ENCODE peak calls at places on chromosomes 3 and 15, in four cellular contexts. V is AG08396; J is T follicular helper cell; W is CD8-positive, alpha-beta T cell. Y is an unnamed sample.

GRCh38 chr15:88580532-88580931 is 34.1 kb upstream of the DET1 start:
- DNase-seq in V (no peak), J (no peak), W (no peak), Y (no peak)

GRCh38 chr15:48481802-48482201 is 150.6 kb downstream of the DUT start:
- DNase-seq in V (no peak), J (no peak), W (no peak), Y (no peak)

GRCh38 chr15:69808756-69809155 is 289.0 kb downstream of the TLE3 start:
- DNase-seq in V (no peak), J (no peak), W (no peak), Y (no peak)

GRCh38 chr15:66287461-66288055 is 5.8 kb upstream of the DIS3L start:
- DNase-seq in V (peak), J (no peak), W (no peak), Y (peak)

GRCh38 chr3:169813757-169814517 is 1.2 kb upstream of the LRRC34 start:
- DNase-seq in V (no peak), J (peak), W (peak), Y (peak)

GRCh38 chr3:110995461-110996226 is 76.0 kb upstream of the NECTIN3 start:
- DNase-seq in V (no peak), J (no peak), W (no peak), Y (no peak)

GRCh38 chr15:52318729-52319500 is 23.3 kb upstream of the MYO5C start:
- DNase-seq in V (no peak), J (no peak), W (no peak), Y (no peak)

GRCh38 chr3:14369675-14370669 is 32.4 kb upstream of the SLC6A6 start:
- DNase-seq in V (no peak), J (no peak), W (no peak), Y (no peak)

GRCh38 chr3:53102601-53103147 is 27.6 kb downstream of the RFT1 start:
- DNase-seq in V (no peak), J (no peak), W (no peak), Y (no peak)

GRCh38 chr3:170785454-170785853 is 84.5 kb downstream of the RPL22L1 start:
- DNase-seq in V (no peak), J (no peak), W (no peak), Y (no peak)

GRCh38 chr15:91970142-91970541 is 116.6 kb downstream of the SLCO3A1 start:
- DNase-seq in V (peak), J (no peak), W (no peak), Y (no peak)

GRCh38 chr3:110384601-110385000 is 687.0 kb upstream of the NECTIN3 start:
- DNase-seq in V (peak), J (no peak), W (no peak), Y (no peak)

GRCh38 chr15:36782681-36783080 is 203.3 kb downstream of the CDIN1 start:
- DNase-seq in V (no peak), J (no peak), W (no peak), Y (no peak)

GRCh38 chr3:64627471-64628321 is 60.1 kb downstream of the ADAMTS9 start:
- DNase-seq in V (no peak), J (no peak), W (no peak), Y (no peak)

GRCh38 chr15:27743078-27743477 is 356.0 kb downstream of the OCA2 start:
- DNase-seq in V (no peak), J (no peak), W (no peak), Y (no peak)

GRCh38 chr15:68353418-68354145 is 76.0 kb downstream of the FEM1B start:
- DNase-seq in V (no peak), J (no peak), W (no peak), Y (no peak)

GRCh38 chr15:69760890-69761568 is 308.4 kb downstream of the RPLP1 start:
- DNase-seq in V (peak), J (peak), W (peak), Y (peak)

GRCh38 chr3:69079269-69080159 is 651 bp downstream of the UBA3 start:
- DNase-seq in V (no peak), J (no peak), W (no peak), Y (no peak)

GRCh38 chr3:45793482-45794176 is 2.7 kb downstream of the SLC6A20 start:
- DNase-seq in V (no peak), J (no peak), W (no peak), Y (no peak)

GRCh38 chr3:13466781-13467180 is 13.3 kb upstream of the HDAC11 start:
- DNase-seq in V (no peak), J (no peak), W (no peak), Y (no peak)

GRCh38 chr15:66294157-66294931 is 976 bp downstream of the DIS3L start:
- DNase-seq in V (peak), J (no peak), W (peak), Y (no peak)

GRCh38 chr15:74315626-74316025 is 51.8 kb downstream of the CYP11A1 start:
- DNase-seq in V (no peak), J (no peak), W (peak), Y (no peak)

GRCh38 chr3:104632947-104633346 is 733.8 kb upstream of the ALCAM start:
- DNase-seq in V (no peak), J (no peak), W (no peak), Y (no peak)

GRCh38 chr15:39728844-39729243 is 53.8 kb downstream of the FSIP1 start:
- DNase-seq in V (no peak), J (no peak), W (no peak), Y (no peak)

GRCh38 chr3:51710631-51711351 is 3.9 kb downstream of the GRM2 start:
- DNase-seq in V (no peak), J (no peak), W (no peak), Y (no peak)

GRCh38 chr3:28139288-28139687 is 102.1 kb upstream of the CMC1 start:
- DNase-seq in V (no peak), J (no peak), W (no peak), Y (no peak)

GRCh38 chr3:37505415-37505814 is 331.0 kb upstream of the LRRFIP2 start:
- DNase-seq in V (no peak), J (no peak), W (no peak), Y (no peak)

GRCh38 chr15:64275934-64276333 is 80.0 kb downstream of the CSNK1G1 start:
- DNase-seq in V (no peak), J (no peak), W (no peak), Y (no peak)

GRCh38 chr15:69493406-69493805 is 40.8 kb downstream of the RPLP1 start:
- DNase-seq in V (no peak), J (no peak), W (no peak), Y (no peak)

GRCh38 chr3:175150812-175151411 is 291.8 kb downstream of the NAALADL2 start:
- DNase-seq in V (no peak), J (no peak), W (no peak), Y (no peak)

GRCh38 chr3:189334064-189334920 is 162.5 kb downstream of the TPRG1 start:
- DNase-seq in V (peak), J (no peak), W (no peak), Y (no peak)

GRCh38 chr3:113431811-113432210 is 9.5 kb downstream of the CFAP44 start:
- DNase-seq in V (no peak), J (no peak), W (no peak), Y (no peak)

GRCh38 chr15:70127288-70127746 is 29.6 kb upstream of the TLE3 start:
- DNase-seq in V (no peak), J (no peak), W (no peak), Y (no peak)

GRCh38 chr3:159839561-159840379 is 148.9 kb upstream of the IL12A start:
- DNase-seq in V (no peak), J (no peak), W (no peak), Y (no peak)

Y was measured in stimulated activated naive CD4-positive, alpha-beta T cell.